ENCODE peak calls at places on chromosome 11, in ten cellular contexts. G is nephron progenitor cell; K is activated T-helper 9 cell treated with anti-CD3 and anti-CD28 coated beads, Interleukin-2, amount 50 U/mL, for 16 hours; H is GM03348; V is posterior cingulate gyrus; F is left ventricle myocardium inferior; A is PC-3; D is left cardiac atrium; N is hypothalamus; Y is HEK293T. R is an unnamed sample.

GRCh38 chr11:125369808-125370207 is 126.3 kb downstream of the FEZ1 start:
- DNase-seq in A (no peak), V (no peak), D (no peak), N (no peak), H (no peak), G (no peak), K (no peak), F (no peak), Y (no peak), R (no peak)

GRCh38 chr11:67572747-67573419 is 10.7 kb upstream of the GSTP1 start:
- DNase-seq in Y (no peak), V (peak), A (peak), D (peak), G (no peak), K (peak), H (peak), N (no peak), F (no peak), R (peak)

GRCh38 chr11:134398079-134398444 is 14.0 kb downstream of the B3GAT1 start:
- DNase-seq in G (no peak), F (no peak), K (no peak), A (no peak), Y (no peak), H (no peak), D (no peak), V (peak), N (peak), R (no peak)

GRCh38 chr11:45021001-45021400 is 70.3 kb upstream of the TP53I11 start:
- DNase-seq in Y (no peak), A (no peak), V (no peak), N (no peak), D (no peak), H (no peak), F (no peak), K (no peak), G (no peak), R (no peak)

GRCh38 chr11:128920651-128921050 is 22.0 kb downstream of the TP53AIP1 start:
- DNase-seq in A (no peak), K (no peak), F (peak), G (no peak), H (no peak), N (no peak), V (no peak), D (no peak), Y (no peak), R (no peak)

GRCh38 chr11:74932797-74933196 is 16.1 kb downstream of the XRRA1 start:
- DNase-seq in H (no peak), Y (no peak), G (no peak), A (peak), F (no peak), D (no peak), N (no peak), V (no peak), K (no peak), R (no peak)

GRCh38 chr11:12157241-12157661 is 46.9 kb downstream of the MICAL2 start:
- DNase-seq in G (no peak), V (no peak), K (no peak), N (no peak), A (peak), Y (no peak), F (no peak), D (no peak), H (peak), R (peak)

GRCh38 chr11:75633409-75634011 is 35.3 kb downstream of the MAP6 start:
- DNase-seq in K (no peak), Y (no peak), H (no peak), F (no peak), D (no peak), G (no peak), A (no peak), V (no peak), N (no peak), R (no peak)

GRCh38 chr11:116427903-116428637 is 344.7 kb downstream of the BUD13 start:
- DNase-seq in K (no peak), F (no peak), H (no peak), A (peak), N (no peak), D (no peak), G (no peak), V (peak), Y (no peak), R (no peak)

GRCh38 chr11:103870821-103871309 is 165.6 kb upstream of the DDI1 start:
- DNase-seq in F (peak), A (no peak), G (no peak), D (peak), V (no peak), N (no peak), H (no peak), Y (no peak), K (no peak), R (no peak)

GRCh38 chr11:102166175-102166574 is 55.9 kb downstream of the YAP1 start:
- DNase-seq in F (no peak), H (no peak), D (no peak), N (no peak), G (no peak), V (no peak), K (no peak), A (no peak), Y (no peak), R (no peak)

GRCh38 chr11:34316347-34317037 is 41.3 kb downstream of the ABTB2 start:
- DNase-seq in D (no peak), V (no peak), G (no peak), Y (no peak), N (no peak), K (no peak), A (no peak), H (no peak), F (no peak), R (no peak)

GRCh38 chr11:43747130-43747802 is 66.7 kb downstream of the HSD17B12 start:
- DNase-seq in N (no peak), F (no peak), Y (no peak), D (no peak), K (no peak), V (no peak), A (no peak), G (no peak), H (no peak), R (no peak)

GRCh38 chr11:62925745-62926668 is 4.8 kb upstream of the CHRM1 start:
- DNase-seq in G (peak), A (no peak), D (no peak), N (no peak), H (no peak), F (no peak), Y (no peak), V (no peak), K (no peak), R (no peak)

GRCh38 chr11:1197886-1198765 is 24.7 kb upstream of the MUC5B start:
- DNase-seq in H (no peak), V (no peak), K (no peak), F (peak), N (no peak), A (no peak), Y (no peak), G (no peak), D (peak), R (no peak)

GRCh38 chr11:74282863-74283484 is 28.5 kb downstream of the P4HA3 start:
- DNase-seq in D (no peak), Y (no peak), G (no peak), V (no peak), K (no peak), N (no peak), A (no peak), F (no peak), H (no peak), R (no peak)

GRCh38 chr11:103683581-103683980 is 352.9 kb upstream of the DDI1 start:
- DNase-seq in K (no peak), V (no peak), A (peak), Y (no peak), G (no peak), H (no peak), F (no peak), N (no peak), D (no peak), R (no peak)